ENCODE peak calls at places on chromosomes 4 and X, in six cellular contexts. One of them, this sample, is unnamed.

GRCh38 chr4:99790796-99791617 is 25.6 kb upstream of the DAPP1 start:
- DNase-seq in right lobe of liver: no peak
- DNase-seq in thoracic aorta: no peak
- DNase-seq in ovary: no peak
- DNase-seq in esophagus squamous epithelium: no peak
- DNase-seq in colonic mucosa: no peak
- DNase-seq in this sample: peak

GRCh38 chrX:133745361-133745760 is 240.0 kb downstream of the GPC3 start:
- DNase-seq in right lobe of liver: no peak
- DNase-seq in thoracic aorta: no peak
- DNase-seq in ovary: no peak
- DNase-seq in esophagus squamous epithelium: no peak
- DNase-seq in colonic mucosa: no peak
- DNase-seq in this sample: no peak

GRCh38 chr4:112968456-112969159 is 80.8 kb upstream of the ANK2 start:
- DNase-seq in right lobe of liver: no peak
- DNase-seq in thoracic aorta: no peak
- DNase-seq in ovary: no peak
- DNase-seq in esophagus squamous epithelium: no peak
- DNase-seq in colonic mucosa: no peak
- DNase-seq in this sample: no peak

GRCh38 chr4:98641393-98641792 is 17.0 kb downstream of the TSPAN5 start:
- DNase-seq in right lobe of liver: no peak
- DNase-seq in thoracic aorta: no peak
- DNase-seq in ovary: no peak
- DNase-seq in esophagus squamous epithelium: no peak
- DNase-seq in colonic mucosa: no peak
- DNase-seq in this sample: no peak

GRCh38 chr4:163606885-163607284 is 112.4 kb downstream of the TMA16 start:
- DNase-seq in right lobe of liver: no peak
- DNase-seq in thoracic aorta: no peak
- DNase-seq in ovary: no peak
- DNase-seq in esophagus squamous epithelium: no peak
- DNase-seq in colonic mucosa: no peak
- DNase-seq in this sample: no peak

GRCh38 chr4:44663539-44664263 is 12.3 kb upstream of the YIPF7 start:
- DNase-seq in right lobe of liver: no peak
- DNase-seq in thoracic aorta: no peak
- DNase-seq in ovary: no peak
- DNase-seq in esophagus squamous epithelium: no peak
- DNase-seq in colonic mucosa: no peak
- DNase-seq in this sample: no peak

GRCh38 chr4:38424171-38424871 is 239.7 kb upstream of the KLF3 start:
- DNase-seq in right lobe of liver: no peak
- DNase-seq in thoracic aorta: no peak
- DNase-seq in ovary: peak
- DNase-seq in esophagus squamous epithelium: no peak
- DNase-seq in colonic mucosa: peak
- DNase-seq in this sample: no peak

GRCh38 chr4:34935739-34936138 is 1308.6 kb downstream of the ARAP2 start:
- DNase-seq in right lobe of liver: no peak
- DNase-seq in thoracic aorta: no peak
- DNase-seq in ovary: no peak
- DNase-seq in esophagus squamous epithelium: no peak
- DNase-seq in colonic mucosa: no peak
- DNase-seq in this sample: no peak

GRCh38 chr4:37892641-37893040 is 1.8 kb downstream of the TBC1D1 start:
- DNase-seq in right lobe of liver: no peak
- DNase-seq in thoracic aorta: no peak
- DNase-seq in ovary: no peak
- DNase-seq in esophagus squamous epithelium: no peak
- DNase-seq in colonic mucosa: no peak
- DNase-seq in this sample: no peak

GRCh38 chrX:108437789-108438623 is at the start of gene COL4A6:
- DNase-seq in right lobe of liver: no peak
- DNase-seq in thoracic aorta: no peak
- DNase-seq in ovary: peak
- DNase-seq in esophagus squamous epithelium: no peak
- DNase-seq in colonic mucosa: no peak
- DNase-seq in this sample: no peak

GRCh38 chr4:80266902-80267380 is 477 bp downstream of the FGF5 start:
- DNase-seq in right lobe of liver: no peak
- DNase-seq in thoracic aorta: no peak
- DNase-seq in ovary: no peak
- DNase-seq in esophagus squamous epithelium: no peak
- DNase-seq in colonic mucosa: no peak
- DNase-seq in this sample: no peak

GRCh38 chrX:56762220-56762619 is 33.2 kb downstream of the NBDY start:
- DNase-seq in right lobe of liver: no peak
- DNase-seq in thoracic aorta: no peak
- DNase-seq in ovary: no peak
- DNase-seq in esophagus squamous epithelium: no peak
- DNase-seq in colonic mucosa: no peak
- DNase-seq in this sample: no peak

GRCh38 chrX:117973175-117974075 is 143.2 kb downstream of the KLHL13 start:
- DNase-seq in right lobe of liver: no peak
- DNase-seq in thoracic aorta: no peak
- DNase-seq in ovary: no peak
- DNase-seq in esophagus squamous epithelium: no peak
- DNase-seq in colonic mucosa: no peak
- DNase-seq in this sample: no peak

GRCh38 chrX:129649268-129650182 is 5.2 kb downstream of the APLN start:
- DNase-seq in right lobe of liver: no peak
- DNase-seq in thoracic aorta: no peak
- DNase-seq in ovary: no peak
- DNase-seq in esophagus squamous epithelium: no peak
- DNase-seq in colonic mucosa: no peak
- DNase-seq in this sample: no peak

GRCh38 chr4:40525811-40526598 is 103.7 kb downstream of the RBM47 start:
- DNase-seq in right lobe of liver: peak
- DNase-seq in thoracic aorta: peak
- DNase-seq in ovary: peak
- DNase-seq in esophagus squamous epithelium: no peak
- DNase-seq in colonic mucosa: no peak
- DNase-seq in this sample: peak

GRCh38 chrX:71991164-71991563 is 80.5 kb downstream of the NHSL2 start:
- DNase-seq in right lobe of liver: no peak
- DNase-seq in thoracic aorta: no peak
- DNase-seq in ovary: no peak
- DNase-seq in esophagus squamous epithelium: no peak
- DNase-seq in colonic mucosa: no peak
- DNase-seq in this sample: no peak

DNA sequence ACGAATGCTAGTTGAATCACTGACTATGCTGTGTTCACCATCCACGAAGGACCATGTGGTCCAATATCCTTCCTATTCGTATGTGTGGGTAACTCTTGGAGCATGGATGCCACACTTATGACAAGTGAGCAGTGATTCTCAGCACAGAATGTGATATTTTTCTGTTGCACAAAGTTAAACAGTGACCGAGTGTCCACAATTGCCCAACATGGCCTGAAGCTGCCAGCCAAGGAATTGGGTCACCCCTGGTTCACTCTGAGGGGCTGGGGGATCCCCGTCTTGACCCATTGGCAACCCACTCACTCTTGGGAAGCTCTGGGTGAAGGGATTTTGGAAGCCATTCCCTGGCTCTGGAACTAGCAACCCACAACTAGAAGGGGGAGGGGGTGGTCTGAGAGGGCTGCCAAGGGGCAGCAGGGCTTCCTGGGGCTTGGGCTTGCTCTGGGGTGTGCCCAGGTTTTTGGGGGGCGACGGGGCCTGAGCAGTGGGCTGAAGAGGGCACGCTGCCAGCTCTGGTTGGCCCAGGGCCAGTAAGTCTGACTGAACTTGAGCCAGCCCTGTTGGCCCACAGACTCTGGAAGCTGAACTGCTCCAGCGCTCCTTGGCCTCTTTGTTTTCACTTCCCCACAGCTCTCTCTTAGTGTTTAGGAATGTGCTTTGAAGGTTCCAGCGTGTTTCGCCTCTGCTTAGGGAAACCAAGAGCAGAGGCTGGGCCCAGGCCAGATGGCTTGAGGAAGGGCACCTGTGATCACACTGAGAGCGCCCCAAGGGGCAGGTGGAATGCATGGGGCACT is 43.1 kb upstream of the BCOR start:
- DNase-seq in right lobe of liver: peak
- DNase-seq in thoracic aorta: no peak
- DNase-seq in ovary: peak
- DNase-seq in esophagus squamous epithelium: no peak
- DNase-seq in colonic mucosa: no peak
- DNase-seq in this sample: no peak
- TF ChIP-seq CTCF in right lobe of liver: no peak
- TF ChIP-seq CTCF in thoracic aorta: no peak
- TF ChIP-seq CTCF in ovary: no peak
- TF ChIP-seq CTCF in esophagus squamous epithelium: no peak
- TF ChIP-seq CTCF in colonic mucosa: no peak
- TF ChIP-seq CTCF in this sample: no peak

GRCh38 chr4:185142911-185143595 is at the start of gene SLC25A4:
- DNase-seq in right lobe of liver: peak
- DNase-seq in thoracic aorta: peak
- DNase-seq in ovary: peak
- DNase-seq in esophagus squamous epithelium: peak
- DNase-seq in colonic mucosa: peak
- DNase-seq in this sample: peak

GRCh38 chr4:185144601-185145240 is 1.7 kb downstream of the SLC25A4 start:
- DNase-seq in right lobe of liver: no peak
- DNase-seq in thoracic aorta: no peak
- DNase-seq in ovary: no peak
- DNase-seq in esophagus squamous epithelium: no peak
- DNase-seq in colonic mucosa: no peak
- DNase-seq in this sample: no peak

GRCh38 chr4:185141777-185142176 is 1.3 kb upstream of the SLC25A4 start:
- DNase-seq in right lobe of liver: peak
- DNase-seq in thoracic aorta: no peak
- DNase-seq in ovary: no peak
- DNase-seq in esophagus squamous epithelium: no peak
- DNase-seq in colonic mucosa: no peak
- DNase-seq in this sample: no peak

GRCh38 chr4:185142563-185142910 is 529 bp upstream of the SLC25A4 start:
- DNase-seq in right lobe of liver: no peak
- DNase-seq in thoracic aorta: no peak
- DNase-seq in ovary: no peak
- DNase-seq in esophagus squamous epithelium: no peak
- DNase-seq in colonic mucosa: no peak
- DNase-seq in this sample: no peak

GRCh38 chr4:185143596-185143969 is 517 bp downstream of the SLC25A4 start:
- DNase-seq in right lobe of liver: peak
- DNase-seq in thoracic aorta: peak
- DNase-seq in ovary: peak
- DNase-seq in esophagus squamous epithelium: no peak
- DNase-seq in colonic mucosa: peak
- DNase-seq in this sample: no peak
- H3K4me3 ChIP-seq in right lobe of liver: peak
- H3K4me3 ChIP-seq in thoracic aorta: peak
- H3K4me3 ChIP-seq in ovary: peak
- H3K4me3 ChIP-seq in esophagus squamous epithelium: peak
- H3K4me3 ChIP-seq in colonic mucosa: peak
- H3K4me3 ChIP-seq in this sample: peak

GRCh38 chrX:49286136-49286535 is 16.5 kb downstream of the PPP1R3F start:
- DNase-seq in right lobe of liver: no peak
- DNase-seq in thoracic aorta: no peak
- DNase-seq in ovary: no peak
- DNase-seq in esophagus squamous epithelium: no peak
- DNase-seq in colonic mucosa: no peak
- DNase-seq in this sample: no peak

GRCh38 chrX:49286581-49286980 is 16.9 kb upstream of the GAGE10 start:
- DNase-seq in right lobe of liver: no peak
- DNase-seq in thoracic aorta: no peak
- DNase-seq in ovary: no peak
- DNase-seq in esophagus squamous epithelium: no peak
- DNase-seq in colonic mucosa: no peak
- DNase-seq in this sample: no peak

GRCh38 chrX:49284212-49284611 is 14.6 kb downstream of the PPP1R3F start:
- DNase-seq in right lobe of liver: no peak
- DNase-seq in thoracic aorta: no peak
- DNase-seq in ovary: no peak
- DNase-seq in esophagus squamous epithelium: no peak
- DNase-seq in colonic mucosa: no peak
- DNase-seq in this sample: no peak

GRCh38 chrX:49278081-49278480 is 8.5 kb downstream of the PPP1R3F start:
- DNase-seq in right lobe of liver: no peak
- DNase-seq in thoracic aorta: no peak
- DNase-seq in ovary: no peak
- DNase-seq in esophagus squamous epithelium: no peak
- DNase-seq in colonic mucosa: no peak
- DNase-seq in this sample: no peak

DNA sequence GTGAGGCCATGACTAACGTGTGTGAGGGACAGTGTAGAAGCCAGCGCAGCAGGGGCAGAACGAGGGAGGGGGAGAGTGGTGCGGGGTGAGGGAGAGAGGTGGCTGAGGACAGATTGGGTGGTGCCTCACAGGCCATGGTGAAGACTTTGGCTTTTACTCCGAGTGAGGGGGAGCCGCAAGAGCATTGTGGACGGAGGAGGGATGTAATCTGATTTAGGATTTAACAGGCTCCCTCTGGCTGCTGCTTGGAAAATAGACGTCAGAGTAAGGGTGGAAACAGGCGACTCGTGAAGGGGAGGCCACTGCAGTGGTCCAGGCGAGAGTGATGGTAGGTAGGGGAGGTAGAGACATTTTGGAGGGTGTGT is 13.0 kb downstream of the PPP1R3F start:
- DNase-seq in right lobe of liver: no peak
- DNase-seq in thoracic aorta: no peak
- DNase-seq in ovary: peak
- DNase-seq in esophagus squamous epithelium: no peak
- DNase-seq in colonic mucosa: no peak
- DNase-seq in this sample: no peak
- TF ChIP-seq CTCF in right lobe of liver: no peak
- TF ChIP-seq CTCF in thoracic aorta: peak
- TF ChIP-seq CTCF in ovary: no peak
- TF ChIP-seq CTCF in esophagus squamous epithelium: no peak
- TF ChIP-seq CTCF in colonic mucosa: no peak
- TF ChIP-seq CTCF in this sample: peak

DNA sequence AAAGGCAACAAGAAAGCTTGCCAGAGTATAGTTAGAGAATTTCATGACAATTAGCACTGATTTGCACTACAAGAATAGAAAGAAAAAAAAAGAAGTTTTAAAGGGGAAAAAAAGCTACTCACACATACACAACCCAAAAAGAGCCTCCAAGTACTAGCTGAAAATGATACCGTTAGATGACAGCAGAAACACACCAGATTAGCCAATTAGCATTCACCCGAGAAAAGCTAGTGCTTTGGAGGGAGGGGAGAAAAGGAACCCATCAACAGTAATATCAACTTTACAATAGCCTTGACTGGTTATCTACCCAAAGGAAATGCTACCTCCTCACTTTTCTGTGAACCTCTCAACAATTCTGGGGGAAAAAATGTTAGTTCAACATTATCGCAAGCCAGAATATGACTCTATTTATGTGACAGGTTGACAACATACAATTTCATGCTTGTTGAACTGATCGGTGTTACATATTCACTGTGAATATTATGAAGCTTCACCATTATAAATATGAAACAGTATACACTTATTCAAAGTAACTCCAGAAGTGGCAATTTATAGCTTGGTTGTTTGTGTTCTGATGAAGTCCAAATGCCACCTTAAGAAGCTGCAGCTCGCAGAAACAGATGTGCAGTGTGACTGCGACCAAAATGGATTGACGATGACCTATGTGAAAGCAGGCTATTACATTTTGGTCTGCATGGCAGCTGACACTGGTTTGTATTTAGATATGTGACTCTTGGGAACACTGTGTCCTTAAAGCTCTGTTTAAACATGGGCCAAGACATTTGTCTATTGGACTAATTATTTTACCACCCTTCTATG is 15.9 kb downstream of the PPARGC1A start:
- DNase-seq in right lobe of liver: no peak
- DNase-seq in thoracic aorta: no peak
- DNase-seq in ovary: no peak
- DNase-seq in esophagus squamous epithelium: no peak
- DNase-seq in colonic mucosa: no peak
- DNase-seq in this sample: no peak
- H3K4me3 ChIP-seq in right lobe of liver: no peak
- H3K4me3 ChIP-seq in thoracic aorta: no peak
- H3K4me3 ChIP-seq in ovary: no peak
- H3K4me3 ChIP-seq in esophagus squamous epithelium: no peak
- H3K4me3 ChIP-seq in colonic mucosa: no peak
- H3K4me3 ChIP-seq in this sample: no peak